ENCODE peak calls at places on chromosomes 12 and 14, in five cellular contexts. I, W, Y, M and Z are unnamed samples.

GRCh38 chr14:89027097-89027740 is 202.8 kb downstream of the TTC8 start:
- DNase-seq in I (peak; percentile 31), W (peak; percentile 75), Y (peak; percentile 55), M (peak; percentile 13), Z (peak; percentile 80)

GRCh38 chr14:21385170-21385904 is 1.5 kb upstream of the SUPT16H start:
- DNase-seq in I (no peak), W (no peak), Y (no peak), M (no peak), Z (no peak)

GRCh38 chr12:3563966-3564365 is 73.0 kb downstream of the PRMT8 start:
- DNase-seq in I (no peak), W (no peak), Y (no peak), M (no peak), Z (no peak)

GRCh38 chr14:35051796-35052195 is 5.7 kb downstream of the FAM177A1 start:
- DNase-seq in I (no peak), W (no peak), Y (no peak), M (no peak), Z (no peak)

GRCh38 chr14:23425169-23425568 is 10.3 kb downstream of the MYH7 start:
- DNase-seq in I (no peak), W (no peak), Y (no peak), M (no peak), Z (no peak)

GRCh38 chr12:110762891-110763290 is 20.2 kb upstream of the PPP1CC start:
- DNase-seq in I (no peak), W (no peak), Y (no peak), M (no peak), Z (no peak)

GRCh38 chr14:101134851-101135486 is 231.4 kb upstream of the RTL1 start:
- DNase-seq in I (no peak), W (no peak), Y (no peak), M (no peak), Z (no peak)

GRCh38 chr12:55875704-55876103 is 33.0 kb upstream of the MMP19 start:
- DNase-seq in I (no peak), W (no peak), Y (no peak), M (no peak), Z (no peak)

GRCh38 chr14:102957222-102957621 is 34.8 kb downstream of the AMN start:
- DNase-seq in I (no peak), W (no peak), Y (no peak), M (no peak), Z (no peak)

GRCh38 chr14:73457050-73457934 is 1.1 kb downstream of the NUMB start:
- DNase-seq in I (no peak), W (peak; percentile 45), Y (peak; percentile 49), M (no peak), Z (no peak)
- TF ChIP-seq CTCF in I (no peak), W (no peak), Y (no peak), M (no peak), Z (no peak)

GRCh38 chr12:54560374-54560858 is 11.0 kb downstream of the PDE1B start:
- DNase-seq in I (no peak), W (peak; percentile 91), Y (peak; percentile 95), M (peak; percentile 21), Z (peak; percentile 78)
- TF ChIP-seq CTCF in I (no peak), W (no peak), Y (no peak), M (no peak), Z (no peak)

GRCh38 chr14:73784988-73785313 is 66.7 kb upstream of the PTGR2 start:
- DNase-seq in I (no peak), W (no peak), Y (no peak), M (no peak), Z (no peak)

GRCh38 chr14:73786942-73787759 is 64.5 kb upstream of the PTGR2 start:
- DNase-seq in I (peak; percentile 48), W (peak; percentile 64), Y (peak; percentile 84), M (no peak), Z (peak; percentile 73)

GRCh38 chr14:73786632-73786941 is 65.0 kb upstream of the PTGR2 start:
- DNase-seq in I (no peak), W (peak; percentile 63), Y (peak; percentile 57), M (no peak), Z (peak; percentile 56)

GRCh38 chr14:73785336-73785833 is 66.2 kb upstream of the PTGR2 start:
- DNase-seq in I (no peak), W (no peak), Y (no peak), M (no peak), Z (peak; percentile 50)

GRCh38 chr14:73785834-73786631 is 65.6 kb upstream of the PTGR2 start:
- DNase-seq in I (no peak), W (peak; percentile 50), Y (peak; percentile 81), M (peak; percentile 46), Z (peak; percentile 70)
- TF ChIP-seq CTCF in I (no peak), W (no peak), Y (peak; percentile 12), M (peak; percentile 2), Z (no peak)

GRCh38 chr12:27123642-27124041 is 41.3 kb upstream of the C12orf71 start:
- DNase-seq in I (peak; percentile 39), W (no peak), Y (no peak), M (no peak), Z (no peak)
- TF ChIP-seq CTCF in I (peak; percentile 39), W (no peak), Y (no peak), M (no peak), Z (no peak)

GRCh38 chr12:124407074-124407473 is 112.2 kb downstream of the RFLNA start:
- DNase-seq in I (no peak), W (peak; percentile 36), Y (no peak), M (no peak), Z (no peak)
- TF ChIP-seq CTCF in I (no peak), W (no peak), Y (no peak), M (no peak), Z (no peak)

GRCh38 chr12:26172478-26172877 is 22.9 kb upstream of the SSPN start:
- DNase-seq in I (no peak), W (no peak), Y (no peak), M (no peak), Z (no peak)
- TF ChIP-seq CTCF in I (no peak), W (no peak), Y (no peak), M (no peak), Z (no peak)

DNA sequence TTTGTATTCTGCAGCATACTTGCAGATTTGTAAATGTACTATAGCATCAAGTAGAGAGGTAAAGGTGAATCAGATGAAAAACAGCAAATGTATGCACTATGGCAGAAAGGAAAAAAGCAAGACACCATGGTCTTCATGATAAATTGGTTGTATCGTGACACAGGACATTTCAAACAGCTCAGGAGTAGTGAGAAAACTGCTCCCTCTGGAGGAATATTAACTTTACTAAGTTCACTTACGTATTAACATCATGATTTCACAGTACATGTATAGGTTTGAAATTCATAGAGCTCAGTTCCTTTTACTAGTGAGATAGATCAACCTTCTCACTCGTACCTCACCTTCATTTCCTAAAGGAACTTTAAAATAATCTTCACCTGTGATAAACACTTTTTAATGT is 6.5 kb downstream of the MBIP start:
- DNase-seq in I (no peak), W (no peak), Y (no peak), M (no peak), Z (no peak)
- TF ChIP-seq CTCF in I (no peak), W (no peak), Y (no peak), M (no peak), Z (no peak)

GRCh38 chr12:28144059-28144458 is 46.2 kb upstream of the CCDC91 start:
- DNase-seq in I (no peak), W (no peak), Y (no peak), M (no peak), Z (no peak)

GRCh38 chr12:28144532-28144931 is 45.7 kb upstream of the CCDC91 start:
- DNase-seq in I (no peak), W (no peak), Y (no peak), M (no peak), Z (no peak)

GRCh38 chr12:28135801-28136439 is 54.3 kb upstream of the CCDC91 start:
- DNase-seq in I (no peak), W (no peak), Y (no peak), M (no peak), Z (no peak)

GRCh38 chr12:28137414-28137813 is 52.8 kb upstream of the CCDC91 start:
- DNase-seq in I (no peak), W (no peak), Y (no peak), M (no peak), Z (no peak)

GRCh38 chr12:28140404-28140803 is 49.9 kb upstream of the CCDC91 start:
- DNase-seq in I (no peak), W (no peak), Y (no peak), M (no peak), Z (no peak)
- TF ChIP-seq CTCF in I (no peak), W (no peak), Y (no peak), M (no peak), Z (no peak)

GRCh38 chr14:75884198-75884611 is 97.6 kb downstream of the TGFB3 start:
- DNase-seq in I (no peak), W (no peak), Y (no peak), M (no peak), Z (no peak)
- TF ChIP-seq CTCF in I (peak; percentile 11), W (no peak), Y (peak; percentile 7), M (peak; percentile 54), Z (no peak)